ENCODE peak calls at places on chromosome 1, in six cellular contexts. One of them, this sample, is unnamed.

GRCh38 chr1:113647121-113647520 is 112.2 kb downstream of the PHTF1 start:
- DNase-seq in suprapubic skin: no peak
- DNase-seq in dorsolateral prefrontal cortex: no peak
- DNase-seq in fibroblast of lung: no peak
- DNase-seq in Karpas-422: no peak
- DNase-seq in aorta: no peak
- DNase-seq in this sample: no peak

GRCh38 chr1:19203440-19203839 is 6.6 kb downstream of the UBR4 start:
- DNase-seq in suprapubic skin: no peak
- DNase-seq in dorsolateral prefrontal cortex: no peak
- DNase-seq in fibroblast of lung: peak
- DNase-seq in Karpas-422: no peak
- DNase-seq in aorta: no peak
- DNase-seq in this sample: no peak

GRCh38 chr1:90850181-90850924 is 133.3 kb upstream of the BARHL2 start:
- DNase-seq in suprapubic skin: no peak
- DNase-seq in dorsolateral prefrontal cortex: peak
- DNase-seq in fibroblast of lung: no peak
- DNase-seq in Karpas-422: no peak
- DNase-seq in aorta: peak
- DNase-seq in this sample: peak

GRCh38 chr1:32946413-32946812 is 18.2 kb downstream of the RNF19B start:
- DNase-seq in suprapubic skin: no peak
- DNase-seq in dorsolateral prefrontal cortex: no peak
- DNase-seq in fibroblast of lung: no peak
- DNase-seq in Karpas-422: no peak
- DNase-seq in aorta: no peak
- DNase-seq in this sample: no peak

GRCh38 chr1:163056832-163057231 is 12.3 kb upstream of the RGS4 start:
- DNase-seq in suprapubic skin: no peak
- DNase-seq in dorsolateral prefrontal cortex: no peak
- DNase-seq in fibroblast of lung: peak
- DNase-seq in Karpas-422: no peak
- DNase-seq in aorta: no peak
- DNase-seq in this sample: no peak

GRCh38 chr1:42937141-42937696 is 21.4 kb downstream of the SLC2A1 start:
- DNase-seq in suprapubic skin: no peak
- DNase-seq in dorsolateral prefrontal cortex: no peak
- DNase-seq in fibroblast of lung: peak
- DNase-seq in Karpas-422: no peak
- DNase-seq in aorta: no peak
- DNase-seq in this sample: no peak

GRCh38 chr1:7046314-7046713 is 261.1 kb downstream of the CAMTA1 start:
- DNase-seq in suprapubic skin: no peak
- DNase-seq in dorsolateral prefrontal cortex: no peak
- DNase-seq in fibroblast of lung: peak
- DNase-seq in Karpas-422: no peak
- DNase-seq in aorta: no peak
- DNase-seq in this sample: peak

GRCh38 chr1:14039894-14040430 is 340.0 kb downstream of the PRDM2 start:
- DNase-seq in suprapubic skin: no peak
- DNase-seq in dorsolateral prefrontal cortex: no peak
- DNase-seq in fibroblast of lung: no peak
- DNase-seq in Karpas-422: no peak
- DNase-seq in aorta: no peak
- DNase-seq in this sample: no peak

GRCh38 chr1:1761504-1762376 is 16.5 kb downstream of the NADK start:
- DNase-seq in suprapubic skin: no peak
- DNase-seq in dorsolateral prefrontal cortex: no peak
- DNase-seq in fibroblast of lung: no peak
- DNase-seq in Karpas-422: no peak
- DNase-seq in aorta: no peak
- DNase-seq in this sample: no peak

GRCh38 chr1:184801503-184801902 is 46.8 kb upstream of the EDEM3 start:
- DNase-seq in suprapubic skin: no peak
- DNase-seq in dorsolateral prefrontal cortex: no peak
- DNase-seq in fibroblast of lung: peak
- DNase-seq in Karpas-422: no peak
- DNase-seq in aorta: no peak
- DNase-seq in this sample: no peak

GRCh38 chr1:115088115-115088794 is 1.0 kb downstream of the TSPAN2 start:
- DNase-seq in suprapubic skin: no peak
- DNase-seq in dorsolateral prefrontal cortex: no peak
- DNase-seq in fibroblast of lung: no peak
- DNase-seq in Karpas-422: no peak
- DNase-seq in aorta: no peak
- DNase-seq in this sample: no peak

GRCh38 chr1:32798679-32799416 is 18.3 kb downstream of the YARS1 start:
- DNase-seq in suprapubic skin: no peak
- DNase-seq in dorsolateral prefrontal cortex: no peak
- DNase-seq in fibroblast of lung: no peak
- DNase-seq in Karpas-422: peak
- DNase-seq in aorta: no peak
- DNase-seq in this sample: no peak

GRCh38 chr1:18955442-18956188 is 861 bp downstream of the IFFO2 start:
- DNase-seq in suprapubic skin: no peak
- DNase-seq in dorsolateral prefrontal cortex: peak
- DNase-seq in fibroblast of lung: no peak
- DNase-seq in Karpas-422: no peak
- DNase-seq in aorta: no peak
- DNase-seq in this sample: peak

GRCh38 chr1:30668546-30669327 is 54.6 kb downstream of the MATN1 start:
- DNase-seq in suprapubic skin: no peak
- DNase-seq in dorsolateral prefrontal cortex: no peak
- DNase-seq in fibroblast of lung: peak
- DNase-seq in Karpas-422: no peak
- DNase-seq in aorta: no peak
- DNase-seq in this sample: no peak

GRCh38 chr1:214532070-214532469 is 19.3 kb downstream of the PTPN14 start:
- DNase-seq in suprapubic skin: no peak
- DNase-seq in dorsolateral prefrontal cortex: no peak
- DNase-seq in fibroblast of lung: no peak
- DNase-seq in Karpas-422: no peak
- DNase-seq in aorta: no peak
- DNase-seq in this sample: no peak

GRCh38 chr1:162538815-162539431 is 22.6 kb upstream of the UAP1 start:
- DNase-seq in suprapubic skin: no peak
- DNase-seq in dorsolateral prefrontal cortex: no peak
- DNase-seq in fibroblast of lung: peak
- DNase-seq in Karpas-422: no peak
- DNase-seq in aorta: no peak
- DNase-seq in this sample: peak

GRCh38 chr1:37362990-37363389 is 111.4 kb upstream of the ZC3H12A start:
- DNase-seq in suprapubic skin: no peak
- DNase-seq in dorsolateral prefrontal cortex: no peak
- DNase-seq in fibroblast of lung: no peak
- DNase-seq in Karpas-422: no peak
- DNase-seq in aorta: no peak
- DNase-seq in this sample: no peak

GRCh38 chr1:147627435-147628110 is 42.8 kb downstream of the ACP6 start:
- DNase-seq in suprapubic skin: no peak
- DNase-seq in dorsolateral prefrontal cortex: peak
- DNase-seq in fibroblast of lung: peak
- DNase-seq in Karpas-422: peak
- DNase-seq in aorta: no peak
- DNase-seq in this sample: peak

GRCh38 chr1:154502066-154502741 is at the start of the genes SHE and TDRD10:
- DNase-seq in suprapubic skin: peak
- DNase-seq in dorsolateral prefrontal cortex: no peak
- DNase-seq in fibroblast of lung: no peak
- DNase-seq in Karpas-422: no peak
- DNase-seq in aorta: peak
- DNase-seq in this sample: no peak

GRCh38 chr1:31299365-31299764 is 2.5 kb downstream of the ZCCHC17 start:
- DNase-seq in suprapubic skin: no peak
- DNase-seq in dorsolateral prefrontal cortex: no peak
- DNase-seq in fibroblast of lung: peak
- DNase-seq in Karpas-422: no peak
- DNase-seq in aorta: no peak
- DNase-seq in this sample: no peak

GRCh38 chr1:215932558-215932957 is 365.5 kb downstream of the KCTD3 start:
- DNase-seq in suprapubic skin: no peak
- DNase-seq in dorsolateral prefrontal cortex: no peak
- DNase-seq in fibroblast of lung: no peak
- DNase-seq in Karpas-422: no peak
- DNase-seq in aorta: no peak
- DNase-seq in this sample: no peak

GRCh38 chr1:234683856-234684632 is 74.1 kb upstream of the IRF2BP2 start:
- DNase-seq in suprapubic skin: peak
- DNase-seq in dorsolateral prefrontal cortex: peak
- DNase-seq in fibroblast of lung: peak
- DNase-seq in Karpas-422: no peak
- DNase-seq in aorta: no peak
- DNase-seq in this sample: peak

GRCh38 chr1:243962541-243962940 is 88.5 kb upstream of the ZBTB18 start:
- DNase-seq in suprapubic skin: no peak
- DNase-seq in dorsolateral prefrontal cortex: no peak
- DNase-seq in fibroblast of lung: no peak
- DNase-seq in Karpas-422: no peak
- DNase-seq in aorta: no peak
- DNase-seq in this sample: no peak

GRCh38 chr1:100851726-100852125 is 42.9 kb downstream of the EXTL2 start:
- DNase-seq in suprapubic skin: no peak
- DNase-seq in dorsolateral prefrontal cortex: no peak
- DNase-seq in fibroblast of lung: no peak
- DNase-seq in Karpas-422: no peak
- DNase-seq in aorta: no peak
- DNase-seq in this sample: no peak

DNA sequence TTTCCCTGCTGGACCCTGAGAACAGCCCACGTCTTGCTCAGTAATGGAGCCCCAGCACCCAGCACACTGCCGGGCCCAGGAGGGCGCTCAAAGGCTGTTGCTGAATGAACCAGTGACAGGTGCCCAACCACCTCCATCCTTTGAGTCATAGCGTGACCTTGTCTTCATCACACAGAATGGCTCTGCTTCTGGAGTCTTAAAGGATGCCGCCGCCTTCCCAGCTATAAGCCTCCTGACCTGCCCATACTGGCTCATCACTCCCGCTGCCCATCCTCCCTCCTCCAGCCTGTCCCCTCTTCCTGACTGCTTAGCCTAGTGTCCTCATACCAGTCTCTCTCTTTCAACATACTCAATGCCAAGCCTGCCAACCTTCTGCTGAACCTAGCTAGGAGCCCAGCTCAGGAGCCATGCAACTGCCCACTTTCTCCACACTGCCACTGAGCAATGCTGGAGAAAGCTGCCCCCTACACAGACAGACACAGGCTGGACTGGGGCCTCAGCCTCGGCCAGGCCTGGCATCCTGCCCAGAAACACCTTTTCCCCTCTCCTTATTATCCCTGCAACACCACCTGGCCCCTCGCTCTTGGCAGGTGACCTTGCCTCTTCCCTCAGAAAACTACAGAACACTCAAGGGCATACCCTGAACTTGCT is 14.1 kb downstream of the TTC39A start:
- DNase-seq in suprapubic skin: no peak
- DNase-seq in dorsolateral prefrontal cortex: no peak
- DNase-seq in fibroblast of lung: no peak
- DNase-seq in Karpas-422: peak
- DNase-seq in aorta: peak
- DNase-seq in this sample: no peak
- H3K27ac ChIP-seq in suprapubic skin: no peak
- H3K27ac ChIP-seq in dorsolateral prefrontal cortex: no peak
- H3K27ac ChIP-seq in fibroblast of lung: no peak
- H3K27ac ChIP-seq in Karpas-422: no peak
- H3K27ac ChIP-seq in aorta: no peak
- H3K27ac ChIP-seq in this sample: no peak

GRCh38 chr1:161069201-161069685 is 448 bp downstream of the ARHGAP30 start:
- DNase-seq in suprapubic skin: no peak
- DNase-seq in dorsolateral prefrontal cortex: no peak
- DNase-seq in fibroblast of lung: no peak
- DNase-seq in Karpas-422: peak
- DNase-seq in aorta: peak
- DNase-seq in this sample: no peak
- H3K27ac ChIP-seq in suprapubic skin: peak
- H3K27ac ChIP-seq in dorsolateral prefrontal cortex: peak
- H3K27ac ChIP-seq in fibroblast of lung: no peak
- H3K27ac ChIP-seq in Karpas-422: peak
- H3K27ac ChIP-seq in aorta: no peak
- H3K27ac ChIP-seq in this sample: no peak

DNA sequence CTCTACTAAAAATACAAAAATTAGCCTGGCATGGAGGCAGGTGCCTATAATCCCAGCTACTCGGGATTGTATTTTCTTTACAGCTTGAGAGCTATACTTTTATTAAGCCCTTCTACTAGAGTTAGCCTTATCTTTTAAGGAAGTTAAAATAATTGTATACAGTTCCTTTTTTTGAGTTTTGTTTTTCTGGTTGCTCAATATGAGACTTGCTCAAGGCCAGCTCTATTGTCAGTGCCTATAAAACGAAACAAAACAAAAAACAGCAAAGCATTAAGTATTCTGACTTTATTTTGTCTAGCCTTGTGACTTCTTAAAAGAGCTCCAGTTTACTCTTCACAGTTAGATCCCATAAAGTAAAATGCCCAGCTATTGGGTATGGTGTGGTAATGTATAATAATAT is 17.2 kb downstream of the PKN2 start:
- DNase-seq in suprapubic skin: no peak
- DNase-seq in dorsolateral prefrontal cortex: no peak
- DNase-seq in fibroblast of lung: no peak
- DNase-seq in Karpas-422: peak
- DNase-seq in aorta: no peak
- DNase-seq in this sample: no peak
- H3K27ac ChIP-seq in suprapubic skin: peak
- H3K27ac ChIP-seq in dorsolateral prefrontal cortex: no peak
- H3K27ac ChIP-seq in fibroblast of lung: no peak
- H3K27ac ChIP-seq in Karpas-422: peak
- H3K27ac ChIP-seq in aorta: no peak
- H3K27ac ChIP-seq in this sample: no peak

GRCh38 chr1:16217061-16217785 is 4.8 kb upstream of the ARHGEF19 start:
- DNase-seq in suprapubic skin: peak
- DNase-seq in dorsolateral prefrontal cortex: peak
- DNase-seq in fibroblast of lung: peak
- DNase-seq in Karpas-422: peak
- DNase-seq in aorta: peak
- DNase-seq in this sample: peak
- H3K27ac ChIP-seq in suprapubic skin: peak
- H3K27ac ChIP-seq in dorsolateral prefrontal cortex: peak
- H3K27ac ChIP-seq in fibroblast of lung: no peak
- H3K27ac ChIP-seq in Karpas-422: no peak
- H3K27ac ChIP-seq in aorta: no peak
- H3K27ac ChIP-seq in this sample: no peak

GRCh38 chr1:54381524-54381923 is 24.7 kb downstream of the SSBP3 start:
- DNase-seq in suprapubic skin: no peak
- DNase-seq in dorsolateral prefrontal cortex: no peak
- DNase-seq in fibroblast of lung: no peak
- DNase-seq in Karpas-422: no peak
- DNase-seq in aorta: no peak
- DNase-seq in this sample: no peak
- H3K27ac ChIP-seq in suprapubic skin: no peak
- H3K27ac ChIP-seq in dorsolateral prefrontal cortex: no peak
- H3K27ac ChIP-seq in fibroblast of lung: no peak
- H3K27ac ChIP-seq in Karpas-422: no peak
- H3K27ac ChIP-seq in aorta: no peak
- H3K27ac ChIP-seq in this sample: no peak

This sample was measured in SJCRH30.